ENCODE peak calls at places on chromosome 16, in seven cellular contexts. One of them, this sample, is unnamed.

GRCh38 chr16:8044796-8045195 is 545.5 kb downstream of the TMEM114 start:
- DNase-seq in LNCaP clone FGC: no peak
- DNase-seq in activated naive CD8-positive, alpha-beta T cell treated with anti-CD3 and anti-CD28 coated beads, Interleukin-2, amount 50 U/mL, for 24 hours: no peak
- DNase-seq in AG10803: no peak
- DNase-seq in iPS-NIHi11: no peak
- DNase-seq in cardiac muscle cell: no peak
- DNase-seq in cardiac fibroblast: no peak
- DNase-seq in this sample: no peak

GRCh38 chr16:19863990-19864389 is 20.7 kb downstream of the GPRC5B start:
- DNase-seq in LNCaP clone FGC: no peak
- DNase-seq in activated naive CD8-positive, alpha-beta T cell treated with anti-CD3 and anti-CD28 coated beads, Interleukin-2, amount 50 U/mL, for 24 hours: no peak
- DNase-seq in AG10803: no peak
- DNase-seq in iPS-NIHi11: no peak
- DNase-seq in cardiac muscle cell: no peak
- DNase-seq in cardiac fibroblast: no peak
- DNase-seq in this sample: no peak

GRCh38 chr16:61926766-61927165 is 109.5 kb downstream of the CDH8 start:
- DNase-seq in LNCaP clone FGC: no peak
- DNase-seq in activated naive CD8-positive, alpha-beta T cell treated with anti-CD3 and anti-CD28 coated beads, Interleukin-2, amount 50 U/mL, for 24 hours: no peak
- DNase-seq in AG10803: no peak
- DNase-seq in iPS-NIHi11: no peak
- DNase-seq in cardiac muscle cell: no peak
- DNase-seq in cardiac fibroblast: peak
- DNase-seq in this sample: no peak

GRCh38 chr16:25823891-25824290 is 132.1 kb downstream of the HS3ST4 start:
- DNase-seq in LNCaP clone FGC: no peak
- DNase-seq in activated naive CD8-positive, alpha-beta T cell treated with anti-CD3 and anti-CD28 coated beads, Interleukin-2, amount 50 U/mL, for 24 hours: no peak
- DNase-seq in AG10803: no peak
- DNase-seq in iPS-NIHi11: no peak
- DNase-seq in cardiac muscle cell: no peak
- DNase-seq in cardiac fibroblast: peak
- DNase-seq in this sample: no peak

GRCh38 chr16:66324785-66325184 is 41.7 kb upstream of the CDH5 start:
- DNase-seq in LNCaP clone FGC: no peak
- DNase-seq in activated naive CD8-positive, alpha-beta T cell treated with anti-CD3 and anti-CD28 coated beads, Interleukin-2, amount 50 U/mL, for 24 hours: no peak
- DNase-seq in AG10803: peak
- DNase-seq in iPS-NIHi11: peak
- DNase-seq in cardiac muscle cell: peak
- DNase-seq in cardiac fibroblast: peak
- DNase-seq in this sample: peak

GRCh38 chr16:68233085-68233834 is 2.7 kb downstream of the ESRP2 start:
- DNase-seq in LNCaP clone FGC: no peak
- DNase-seq in activated naive CD8-positive, alpha-beta T cell treated with anti-CD3 and anti-CD28 coated beads, Interleukin-2, amount 50 U/mL, for 24 hours: no peak
- DNase-seq in AG10803: no peak
- DNase-seq in iPS-NIHi11: no peak
- DNase-seq in cardiac muscle cell: no peak
- DNase-seq in cardiac fibroblast: no peak
- DNase-seq in this sample: peak

GRCh38 chr16:77207029-77207428 is 7.8 kb downstream of the SYCE1L start:
- DNase-seq in LNCaP clone FGC: no peak
- DNase-seq in activated naive CD8-positive, alpha-beta T cell treated with anti-CD3 and anti-CD28 coated beads, Interleukin-2, amount 50 U/mL, for 24 hours: no peak
- DNase-seq in AG10803: no peak
- DNase-seq in iPS-NIHi11: no peak
- DNase-seq in cardiac muscle cell: peak
- DNase-seq in cardiac fibroblast: no peak
- DNase-seq in this sample: no peak

GRCh38 chr16:25126820-25127232 is 15.3 kb downstream of the LCMT1 start:
- DNase-seq in LNCaP clone FGC: peak
- DNase-seq in activated naive CD8-positive, alpha-beta T cell treated with anti-CD3 and anti-CD28 coated beads, Interleukin-2, amount 50 U/mL, for 24 hours: peak
- DNase-seq in AG10803: peak
- DNase-seq in iPS-NIHi11: peak
- DNase-seq in cardiac muscle cell: peak
- DNase-seq in cardiac fibroblast: peak
- DNase-seq in this sample: peak

GRCh38 chr16:52227851-52228250 is 319.1 kb downstream of the TOX3 start:
- DNase-seq in LNCaP clone FGC: no peak
- DNase-seq in activated naive CD8-positive, alpha-beta T cell treated with anti-CD3 and anti-CD28 coated beads, Interleukin-2, amount 50 U/mL, for 24 hours: no peak
- DNase-seq in AG10803: no peak
- DNase-seq in iPS-NIHi11: no peak
- DNase-seq in cardiac muscle cell: no peak
- DNase-seq in cardiac fibroblast: no peak
- DNase-seq in this sample: no peak

GRCh38 chr16:70250748-70251650 is 741 bp downstream of the EXOSC6 start:
- DNase-seq in LNCaP clone FGC: no peak
- DNase-seq in activated naive CD8-positive, alpha-beta T cell treated with anti-CD3 and anti-CD28 coated beads, Interleukin-2, amount 50 U/mL, for 24 hours: peak
- DNase-seq in AG10803: peak
- DNase-seq in iPS-NIHi11: peak
- DNase-seq in cardiac muscle cell: peak
- DNase-seq in cardiac fibroblast: peak
- DNase-seq in this sample: peak

GRCh38 chr16:12649356-12649755 is 154.3 kb downstream of the CPPED1 start:
- DNase-seq in LNCaP clone FGC: no peak
- DNase-seq in activated naive CD8-positive, alpha-beta T cell treated with anti-CD3 and anti-CD28 coated beads, Interleukin-2, amount 50 U/mL, for 24 hours: no peak
- DNase-seq in AG10803: no peak
- DNase-seq in iPS-NIHi11: no peak
- DNase-seq in cardiac muscle cell: no peak
- DNase-seq in cardiac fibroblast: no peak
- DNase-seq in this sample: no peak

GRCh38 chr16:70660672-70661350 is 14.5 kb downstream of the IL34 start:
- DNase-seq in LNCaP clone FGC: no peak
- DNase-seq in activated naive CD8-positive, alpha-beta T cell treated with anti-CD3 and anti-CD28 coated beads, Interleukin-2, amount 50 U/mL, for 24 hours: no peak
- DNase-seq in AG10803: peak
- DNase-seq in iPS-NIHi11: no peak
- DNase-seq in cardiac muscle cell: no peak
- DNase-seq in cardiac fibroblast: no peak
- DNase-seq in this sample: no peak

GRCh38 chr16:48955791-48956190 is 325.8 kb downstream of the CBLN1 start:
- DNase-seq in LNCaP clone FGC: no peak
- DNase-seq in activated naive CD8-positive, alpha-beta T cell treated with anti-CD3 and anti-CD28 coated beads, Interleukin-2, amount 50 U/mL, for 24 hours: no peak
- DNase-seq in AG10803: no peak
- DNase-seq in iPS-NIHi11: no peak
- DNase-seq in cardiac muscle cell: no peak
- DNase-seq in cardiac fibroblast: no peak
- DNase-seq in this sample: no peak

GRCh38 chr16:81996664-81997529 is 14.4 kb downstream of the SDR42E1 start:
- DNase-seq in LNCaP clone FGC: no peak
- DNase-seq in activated naive CD8-positive, alpha-beta T cell treated with anti-CD3 and anti-CD28 coated beads, Interleukin-2, amount 50 U/mL, for 24 hours: no peak
- DNase-seq in AG10803: peak
- DNase-seq in iPS-NIHi11: peak
- DNase-seq in cardiac muscle cell: peak
- DNase-seq in cardiac fibroblast: peak
- DNase-seq in this sample: no peak

GRCh38 chr16:3179651-3180050 is 8.4 kb upstream of the OR1F1 start:
- DNase-seq in LNCaP clone FGC: no peak
- DNase-seq in activated naive CD8-positive, alpha-beta T cell treated with anti-CD3 and anti-CD28 coated beads, Interleukin-2, amount 50 U/mL, for 24 hours: no peak
- DNase-seq in AG10803: no peak
- DNase-seq in iPS-NIHi11: no peak
- DNase-seq in cardiac muscle cell: no peak
- DNase-seq in cardiac fibroblast: no peak
- DNase-seq in this sample: no peak

GRCh38 chr16:53775821-53776431 is 72.0 kb downstream of the FTO start:
- DNase-seq in LNCaP clone FGC: peak
- DNase-seq in activated naive CD8-positive, alpha-beta T cell treated with anti-CD3 and anti-CD28 coated beads, Interleukin-2, amount 50 U/mL, for 24 hours: no peak
- DNase-seq in AG10803: peak
- DNase-seq in iPS-NIHi11: no peak
- DNase-seq in cardiac muscle cell: no peak
- DNase-seq in cardiac fibroblast: peak
- DNase-seq in this sample: no peak

GRCh38 chr16:975313-975690 is 4.5 kb upstream of the LMF1 start:
- DNase-seq in LNCaP clone FGC: no peak
- DNase-seq in activated naive CD8-positive, alpha-beta T cell treated with anti-CD3 and anti-CD28 coated beads, Interleukin-2, amount 50 U/mL, for 24 hours: no peak
- DNase-seq in AG10803: no peak
- DNase-seq in iPS-NIHi11: no peak
- DNase-seq in cardiac muscle cell: no peak
- DNase-seq in cardiac fibroblast: no peak
- DNase-seq in this sample: no peak

GRCh38 chr16:69276143-69277115 is 34.7 kb upstream of the VPS4A start:
- DNase-seq in LNCaP clone FGC: no peak
- DNase-seq in activated naive CD8-positive, alpha-beta T cell treated with anti-CD3 and anti-CD28 coated beads, Interleukin-2, amount 50 U/mL, for 24 hours: no peak
- DNase-seq in AG10803: peak
- DNase-seq in iPS-NIHi11: no peak
- DNase-seq in cardiac muscle cell: no peak
- DNase-seq in cardiac fibroblast: peak
- DNase-seq in this sample: no peak

GRCh38 chr16:87061521-87061920 is 255.7 kb downstream of the C16orf95 start:
- DNase-seq in LNCaP clone FGC: no peak
- DNase-seq in activated naive CD8-positive, alpha-beta T cell treated with anti-CD3 and anti-CD28 coated beads, Interleukin-2, amount 50 U/mL, for 24 hours: no peak
- DNase-seq in AG10803: no peak
- DNase-seq in iPS-NIHi11: no peak
- DNase-seq in cardiac muscle cell: no peak
- DNase-seq in cardiac fibroblast: no peak
- DNase-seq in this sample: no peak

GRCh38 chr16:1980026-1980769 is 1.1 kb downstream of the NOXO1 start:
- DNase-seq in LNCaP clone FGC: no peak
- DNase-seq in activated naive CD8-positive, alpha-beta T cell treated with anti-CD3 and anti-CD28 coated beads, Interleukin-2, amount 50 U/mL, for 24 hours: no peak
- DNase-seq in AG10803: no peak
- DNase-seq in iPS-NIHi11: no peak
- DNase-seq in cardiac muscle cell: no peak
- DNase-seq in cardiac fibroblast: no peak
- DNase-seq in this sample: peak

GRCh38 chr16:15704545-15704987 is 54.5 kb downstream of the NDE1 start:
- DNase-seq in LNCaP clone FGC: peak
- DNase-seq in activated naive CD8-positive, alpha-beta T cell treated with anti-CD3 and anti-CD28 coated beads, Interleukin-2, amount 50 U/mL, for 24 hours: peak
- DNase-seq in AG10803: peak
- DNase-seq in iPS-NIHi11: peak
- DNase-seq in cardiac muscle cell: peak
- DNase-seq in cardiac fibroblast: peak
- DNase-seq in this sample: peak

GRCh38 chr16:20020083-20020482 is 53.6 kb downstream of the GPR139 start:
- DNase-seq in LNCaP clone FGC: no peak
- DNase-seq in activated naive CD8-positive, alpha-beta T cell treated with anti-CD3 and anti-CD28 coated beads, Interleukin-2, amount 50 U/mL, for 24 hours: no peak
- DNase-seq in AG10803: no peak
- DNase-seq in iPS-NIHi11: no peak
- DNase-seq in cardiac muscle cell: no peak
- DNase-seq in cardiac fibroblast: no peak
- DNase-seq in this sample: no peak